ENCODE peak calls at places on chromosomes 6 and 20, in seven cellular contexts. P is esophagus squamous epithelium, S is adrenal gland, W is Peyer's patch, K is body of pancreas, H is kidney, R is OCI-LY7. Z is an unnamed sample.

GRCh38 chr20:62742550-62742949 is 33.9 kb downstream of the NTSR1 start:
- DNase-seq in P (no peak), S (no peak), W (no peak), K (no peak), H (peak; percentile 51), R (no peak), Z (no peak)

GRCh38 chr20:53149184-53149651 is 177.1 kb downstream of the TSHZ2 start:
- DNase-seq in P (no peak), S (no peak), W (no peak), K (no peak), H (no peak), R (no peak), Z (no peak)

GRCh38 chr6:137863126-137863996 is 3.7 kb upstream of the TNFAIP3 start:
- DNase-seq in P (no peak), S (no peak), W (no peak), K (no peak), H (no peak), R (no peak), Z (no peak)

GRCh38 chr20:5785146-5785545 is 34.9 kb downstream of the SHLD1 start:
- DNase-seq in P (no peak), S (no peak), W (no peak), K (no peak), H (no peak), R (no peak), Z (no peak)

GRCh38 chr6:4879724-4880372 is 103.6 kb downstream of the CDYL start:
- DNase-seq in P (no peak), S (no peak), W (no peak), K (no peak), H (no peak), R (peak; percentile 67), Z (no peak)

GRCh38 chr6:137488736-137489409 is 5.3 kb downstream of the OLIG3 start:
- DNase-seq in P (no peak), S (no peak), W (no peak), K (no peak), H (peak; percentile 72), R (no peak), Z (no peak)

GRCh38 chr6:105526198-105526872 is 123.5 kb upstream of the PREP start:
- DNase-seq in P (no peak), S (no peak), W (no peak), K (no peak), H (no peak), R (no peak), Z (no peak)

GRCh38 chr6:144365176-144365710 is 80.1 kb downstream of the UTRN start:
- DNase-seq in P (no peak), S (no peak), W (no peak), K (no peak), H (no peak), R (no peak), Z (no peak)

GRCh38 chr6:111745636-111746035 is 127.6 kb downstream of the FYN start:
- DNase-seq in P (no peak), S (no peak), W (no peak), K (no peak), H (no peak), R (no peak), Z (no peak)

GRCh38 chr6:52840763-52841585 is at the start of gene GSTA5:
- DNase-seq in P (no peak), S (no peak), W (no peak), K (no peak), H (no peak), R (no peak), Z (no peak)

GRCh38 chr6:57974653-57975052 is 657.2 kb downstream of the PRIM2 start:
- DNase-seq in P (no peak), S (no peak), W (no peak), K (no peak), H (no peak), R (no peak), Z (no peak)

GRCh38 chr6:15453622-15454021 is 207.8 kb downstream of the JARID2 start:
- DNase-seq in P (no peak), S (no peak), W (no peak), K (no peak), H (no peak), R (no peak), Z (no peak)

GRCh38 chr6:154847318-154847717 is 114.1 kb downstream of the SCAF8 start:
- DNase-seq in P (no peak), S (no peak), W (no peak), K (no peak), H (no peak), R (no peak), Z (no peak)

GRCh38 chr6:13397359-13398080 is 69.2 kb upstream of the TBC1D7 start:
- DNase-seq in P (no peak), S (peak; percentile 51), W (peak; percentile 63), K (no peak), H (no peak), R (peak; percentile 80), Z (no peak)

GRCh38 chr6:45293306-45293705 is 34.8 kb upstream of the RUNX2 start:
- DNase-seq in P (no peak), S (no peak), W (no peak), K (no peak), H (no peak), R (no peak), Z (peak; percentile 28)

GRCh38 chr6:107805504-107805903 is 18.6 kb downstream of the SCML4 start:
- DNase-seq in P (no peak), S (no peak), W (no peak), K (no peak), H (no peak), R (no peak), Z (peak; percentile 47)

GRCh38 chr6:17816921-17817611 is 110.3 kb upstream of the NUP153 start:
- DNase-seq in P (no peak), S (no peak), W (no peak), K (no peak), H (no peak), R (no peak), Z (no peak)

GRCh38 chr6:56902551-56903464 is 52.1 kb upstream of the BEND6 start:
- DNase-seq in P (no peak), S (no peak), W (no peak), K (no peak), H (no peak), R (peak; percentile 57), Z (no peak)

GRCh38 chr6:170291271-170292110 is 613 bp upstream of the DLL1 start:
- DNase-seq in P (no peak), S (no peak), W (peak; percentile 78), K (peak; percentile 61), H (peak; percentile 94), R (peak; percentile 23), Z (no peak)

GRCh38 chr6:17038316-17038715 is 63.5 kb upstream of the STMND1 start:
- DNase-seq in P (no peak), S (no peak), W (no peak), K (no peak), H (no peak), R (no peak), Z (no peak)

GRCh38 chr6:6793388-6794250 is 205.1 kb downstream of the LY86 start:
- DNase-seq in P (no peak), S (no peak), W (no peak), K (no peak), H (no peak), R (no peak), Z (no peak)

GRCh38 chr20:50815162-50815989 is 20.5 kb downstream of the BCAS4 start:
- DNase-seq in P (no peak), S (no peak), W (no peak), K (no peak), H (peak; percentile 84), R (peak; percentile 92), Z (peak; percentile 6)

GRCh38 chr6:148973809-148974208 is 227.0 kb downstream of the UST start:
- DNase-seq in P (no peak), S (peak; percentile 68), W (no peak), K (no peak), H (no peak), R (peak; percentile 12), Z (no peak)

GRCh38 chr20:4445331-4445730 is 276.4 kb upstream of the PRND start:
- DNase-seq in P (no peak), S (no peak), W (no peak), K (no peak), H (no peak), R (no peak), Z (no peak)

GRCh38 chr20:57678340-57678739 is 31.5 kb downstream of the PMEPA1 start:
- DNase-seq in P (no peak), S (no peak), W (no peak), K (no peak), H (no peak), R (peak; percentile 80), Z (no peak)

GRCh38 chr20:35883778-35884540 is 70.3 kb downstream of the SCAND1 start:
- DNase-seq in P (no peak), S (peak; percentile 89), W (peak; percentile 55), K (peak; percentile 71), H (no peak), R (peak; percentile 72), Z (peak; percentile 67)
- H3K4me3 ChIP-seq in P (peak overlapping the region; percentile 25), S (no peak overlapping the region), W (no peak overlapping the region), K (no peak overlapping the region), H (no peak overlapping the region), R (no peak overlapping the region), Z (no peak overlapping the region)

GRCh38 chr6:37143585-37143984 is 26.4 kb upstream of the PIM1 start:
- DNase-seq in P (no peak), S (no peak), W (no peak), K (no peak), H (no peak), R (no peak), Z (no peak)

GRCh38 chr6:37139223-37139962 is 30.6 kb upstream of the PIM1 start:
- DNase-seq in P (no peak), S (no peak), W (no peak), K (no peak), H (no peak), R (no peak), Z (no peak)

GRCh38 chr6:37140145-37140544 is 29.8 kb upstream of the PIM1 start:
- DNase-seq in P (no peak), S (no peak), W (no peak), K (no peak), H (no peak), R (no peak), Z (no peak)

GRCh38 chr6:37142047-37142614 is 27.8 kb upstream of the PIM1 start:
- DNase-seq in P (no peak), S (no peak), W (no peak), K (no peak), H (no peak), R (no peak), Z (no peak)

GRCh38 chr6:37141291-37142046 is 28.5 kb upstream of the PIM1 start:
- DNase-seq in P (no peak), S (no peak), W (no peak), K (no peak), H (no peak), R (peak; percentile 25), Z (no peak)
- H3K27ac ChIP-seq in P (peak overlapping the region; percentile 76), S (peak overlapping the region; percentile 68), W (peak overlapping the region; percentile 71), K (no peak overlapping the region), H (peak overlapping the region; percentile 72), R (no peak overlapping the region), Z (no peak overlapping the region)

DNA sequence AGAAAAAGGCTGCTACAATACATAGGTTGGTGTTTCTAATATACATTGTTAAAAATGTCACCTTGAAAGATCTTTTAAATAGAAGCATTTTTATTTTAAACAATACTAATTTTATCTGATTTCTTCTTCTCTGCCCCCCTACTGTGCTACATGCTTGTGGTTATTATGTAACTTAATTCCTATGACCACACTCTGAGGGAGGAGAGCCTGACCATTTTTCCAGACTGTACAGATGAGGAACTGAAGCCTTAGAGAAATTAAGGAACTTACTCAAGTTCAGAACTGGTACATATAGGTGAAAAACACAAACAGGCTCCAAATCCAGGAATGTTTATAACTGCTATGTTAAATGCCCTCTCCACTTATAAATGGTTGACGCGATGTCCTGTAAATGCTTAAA is 43.4 kb upstream of the ARHGAP18 start:
- DNase-seq in P (no peak), S (no peak), W (no peak), K (no peak), H (no peak), R (no peak), Z (no peak)
- H3K4me1 ChIP-seq in P (no peaks in the 10 kb centered on the region), S (peaks cover 12% of the 10 kb centered on the region), W (no peaks in the 10 kb centered on the region), K (no peaks in the 10 kb centered on the region), H (no peaks in the 10 kb centered on the region), R (peaks cover 33% of the 10 kb centered on the region), Z (peaks cover 34% of the 10 kb centered on the region)

GRCh38 chr6:147126618-147127022 is 77.6 kb upstream of the STXBP5 start:
- DNase-seq in P (no peak), S (no peak), W (no peak), K (no peak), H (no peak), R (no peak), Z (no peak)
- H3K4me3 ChIP-seq in P (no peak overlapping the region), S (no peak overlapping the region), W (no peak overlapping the region), K (no peak overlapping the region), H (no peak overlapping the region), R (no peak overlapping the region), Z (no peak overlapping the region)